ENCODE peak calls at places on chromosomes 4 and X, in four cellular contexts. D, O, A and F are unnamed samples.

GRCh38 chrX:1468250-1468772 is 15.6 kb upstream of the ASMTL start:
- DNase-seq in D (peak; percentile 71), A (peak; percentile 23), O (peak; percentile 46), F (no peak)

GRCh38 chrX:39194673-39195072 is 393.4 kb downstream of the MID1IP1 start:
- DNase-seq in A (no peak), D (no peak), O (no peak), F (no peak)

GRCh38 chrX:146241902-146242301 is 424.3 kb downstream of the SLITRK2 start:
- DNase-seq in O (no peak), D (no peak), A (no peak), F (no peak)

GRCh38 chr4:94680131-94680862 is 77.5 kb upstream of the BMPR1B start:
- DNase-seq in O (no peak), D (no peak), A (no peak), F (no peak)

GRCh38 chr4:20287246-20287645 is 35.5 kb downstream of the SLIT2 start:
- DNase-seq in O (no peak), D (no peak), A (no peak), F (no peak)

GRCh38 chrX:72255445-72255844 is 16.6 kb upstream of the ERCC6L start:
- DNase-seq in A (no peak), O (peak; percentile 55), D (no peak), F (no peak)

GRCh38 chr4:36758779-36759178 is 477.4 kb downstream of the DTHD1 start:
- DNase-seq in O (no peak), D (no peak), A (no peak), F (no peak)

GRCh38 chr4:3322059-3322550 is 29.3 kb downstream of the RGS12 start:
- DNase-seq in D (no peak), O (peak; percentile 60), A (no peak), F (no peak)

GRCh38 chr4:161186750-161187149 is 977.0 kb downstream of the FSTL5 start:
- DNase-seq in O (no peak), A (no peak), D (no peak), F (no peak)

GRCh38 chr4:117093581-117093980 is 8.2 kb upstream of the TRAM1L1 start:
- DNase-seq in A (no peak), O (no peak), D (no peak), F (peak; percentile 7)

GRCh38 chrX:10167573-10167972 is 10.8 kb downstream of the CLCN4 start:
- DNase-seq in O (no peak), A (no peak), D (peak; percentile 53), F (no peak)

GRCh38 chr4:175947117-175947722 is 118.4 kb upstream of the WDR17 start:
- DNase-seq in O (no peak), A (no peak), D (peak; percentile 22), F (peak; percentile 1)